ENCODE peak calls at places on chromosomes 7 and 10, in six cellular contexts. K, C, W, S, Q and M are unnamed samples.

GRCh38 chr10:91694170-91694794 is 61.4 kb upstream of the PPP1R3C start:
- DNase-seq in K (no peak), C (peak), W (no peak), S (no peak), Q (no peak), M (peak)

GRCh38 chr7:47690902-47691558 is 109.1 kb upstream of the TNS3 start:
- DNase-seq in K (peak), C (peak), W (no peak), S (no peak), Q (no peak), M (peak)

GRCh38 chr7:64888561-64888900 is 14.5 kb upstream of the ZNF273 start:
- DNase-seq in K (no peak), C (no peak), W (no peak), S (no peak), Q (no peak), M (peak)

GRCh38 chr10:77899080-77899477 is 27.5 kb downstream of the DLG5 start:
- DNase-seq in K (peak), C (peak), W (peak), S (no peak), Q (no peak), M (peak)

GRCh38 chr10:26486304-26486703 is 48.2 kb downstream of the APBB1IP start:
- DNase-seq in K (peak), C (peak), W (peak), S (no peak), Q (peak), M (peak)

GRCh38 chr10:45580781-45581496 is 91.6 kb downstream of the ZFAND4 start:
- DNase-seq in K (no peak), C (no peak), W (no peak), S (no peak), Q (no peak), M (no peak)

GRCh38 chr7:94417261-94417660 is 22.6 kb downstream of the COL1A2 start:
- DNase-seq in K (no peak), C (peak), W (no peak), S (no peak), Q (no peak), M (no peak)

GRCh38 chr10:100654835-100655759 is 90.3 kb upstream of the PAX2 start:
- DNase-seq in K (no peak), C (no peak), W (no peak), S (no peak), Q (no peak), M (no peak)

DNA sequence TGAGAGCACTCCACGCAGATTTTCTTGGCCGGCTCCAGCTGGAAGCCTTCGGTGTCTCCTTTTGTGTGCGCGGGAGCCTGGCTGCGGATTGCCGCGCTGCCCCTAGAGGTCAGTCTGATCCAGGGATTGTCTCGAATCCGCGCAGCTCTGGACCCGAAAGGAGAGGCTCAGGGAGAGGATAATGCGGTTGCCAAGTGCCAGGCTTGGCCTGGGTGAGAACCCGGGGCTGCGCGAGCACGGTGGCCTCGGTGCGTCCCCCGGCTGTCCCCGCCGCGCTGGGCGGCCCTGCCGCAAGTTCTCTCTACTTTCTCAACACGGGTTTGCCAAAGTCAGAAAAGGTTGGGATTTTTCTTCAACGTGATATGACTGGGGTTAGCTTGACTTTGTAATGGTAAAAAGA is 140.9 kb downstream of the ADCYAP1R1 start:
- DNase-seq in K (no peak), C (peak), W (no peak), S (no peak), Q (no peak), M (peak)
- TF ChIP-seq CTCF in K (peak), C (peak), W (peak), S (no peak), Q (peak), M (peak)

GRCh38 chr10:114256822-114257221 is 17.8 kb downstream of the VWA2 start:
- DNase-seq in K (no peak), C (peak), W (no peak), S (no peak), Q (no peak), M (peak)

GRCh38 chr10:114260366-114260765 is 21.3 kb downstream of the VWA2 start:
- DNase-seq in K (no peak), C (no peak), W (no peak), S (no peak), Q (no peak), M (no peak)

GRCh38 chr10:114259825-114260224 is 20.8 kb downstream of the VWA2 start:
- DNase-seq in K (peak), C (peak), W (no peak), S (no peak), Q (peak), M (peak)

GRCh38 chr10:114257488-114257887 is 18.4 kb downstream of the VWA2 start:
- DNase-seq in K (no peak), C (peak), W (no peak), S (no peak), Q (no peak), M (no peak)

DNA sequence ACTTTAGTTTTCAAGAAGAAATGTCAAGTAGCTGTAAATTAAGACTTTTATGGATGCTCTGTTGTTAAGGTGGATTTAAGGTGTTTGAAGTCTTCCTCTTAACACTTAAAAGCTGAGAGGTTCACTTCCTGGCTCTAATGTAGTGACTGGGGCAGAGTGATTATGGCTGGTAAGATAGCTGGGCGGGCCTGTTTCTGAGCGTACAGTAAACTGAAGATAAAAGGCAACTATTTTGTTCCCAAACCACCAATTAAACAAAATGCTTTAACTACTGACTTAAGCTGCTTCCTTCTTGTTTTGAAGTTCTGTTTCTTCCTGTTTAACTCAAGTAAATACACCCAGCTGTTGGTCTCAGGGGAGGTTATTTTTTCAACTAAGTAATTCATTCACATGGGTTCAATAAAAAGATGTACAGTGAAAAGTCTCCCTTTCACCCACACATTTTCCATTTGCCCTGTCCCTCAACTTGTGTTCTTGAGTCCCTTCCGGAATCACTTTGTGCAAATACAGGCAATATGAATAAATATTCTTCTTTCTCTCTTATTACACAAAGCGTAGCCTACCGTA is 19.3 kb downstream of the VWA2 start:
- DNase-seq in K (no peak), C (no peak), W (no peak), S (no peak), Q (no peak), M (no peak)
- H3K4me3 ChIP-seq in K (no peak), C (no peak), W (no peak), S (no peak), Q (no peak), M (no peak)

GRCh38 chr10:5514226-5514881 is 10.4 kb upstream of the CALML3 start:
- DNase-seq in K (no peak), C (no peak), W (no peak), S (no peak), Q (no peak), M (no peak)
- TF ChIP-seq CTCF in K (no peak), C (no peak), W (no peak), S (no peak), Q (no peak), M (no peak)

GRCh38 chr7:55087521-55087961 is 68.7 kb downstream of the EGFR start:
- DNase-seq in K (no peak), C (no peak), W (no peak), S (no peak), Q (no peak), M (no peak)
- H3K4me3 ChIP-seq in K (no peak), C (no peak), W (no peak), S (no peak), Q (no peak), M (no peak)